ENCODE peak calls at places on chromosomes 7 and 10, in five cellular contexts. P is tibial artery, S is cardiac muscle cell, X is psoas muscle, C is lung. I is an unnamed sample.

GRCh38 chr10:93745411-93746065 is 12.2 kb upstream of the LGI1 start:
- DNase-seq in C (no peak), P (no peak), S (peak; percentile 30), X (no peak), I (no peak)

GRCh38 chr7:96800824-96801223 is 91.2 kb upstream of the SEM1 start:
- DNase-seq in P (no peak), S (no peak), C (no peak), X (no peak), I (no peak)

GRCh38 chr7:30503273-30504212 is 1.1 kb downstream of the GGCT start:
- DNase-seq in S (peak; percentile 6), P (no peak), X (no peak), C (no peak), I (no peak)

GRCh38 chr7:129436335-129436923 is 2.2 kb downstream of the STRIP2 start:
- DNase-seq in P (no peak), X (no peak), C (no peak), S (no peak), I (no peak)

GRCh38 chr10:100579261-100579660 is 43.5 kb downstream of the HIF1AN start:
- DNase-seq in P (no peak), C (no peak), X (no peak), S (no peak), I (no peak)

GRCh38 chr10:86941426-86941825 is 16.0 kb downstream of the MMRN2 start:
- DNase-seq in X (no peak), C (no peak), P (no peak), S (no peak), I (no peak)

GRCh38 chr10:84539244-84539643 is 210.9 kb downstream of the CCSER2 start:
- DNase-seq in P (no peak), X (no peak), C (peak; percentile 19), S (no peak), I (no peak)

GRCh38 chr7:21946228-21946709 is 570 bp upstream of the CDCA7L start:
- DNase-seq in C (no peak), S (no peak), P (no peak), X (no peak), I (no peak)

GRCh38 chr7:156153590-156153989 is 341.3 kb upstream of the SHH start:
- DNase-seq in P (no peak), X (no peak), C (no peak), S (no peak), I (no peak)

GRCh38 chr10:122525788-122526187 is 34.8 kb upstream of the DMBT1 start:
- DNase-seq in C (peak; percentile 53), P (no peak), S (peak; percentile 26), X (no peak), I (no peak)

DNA sequence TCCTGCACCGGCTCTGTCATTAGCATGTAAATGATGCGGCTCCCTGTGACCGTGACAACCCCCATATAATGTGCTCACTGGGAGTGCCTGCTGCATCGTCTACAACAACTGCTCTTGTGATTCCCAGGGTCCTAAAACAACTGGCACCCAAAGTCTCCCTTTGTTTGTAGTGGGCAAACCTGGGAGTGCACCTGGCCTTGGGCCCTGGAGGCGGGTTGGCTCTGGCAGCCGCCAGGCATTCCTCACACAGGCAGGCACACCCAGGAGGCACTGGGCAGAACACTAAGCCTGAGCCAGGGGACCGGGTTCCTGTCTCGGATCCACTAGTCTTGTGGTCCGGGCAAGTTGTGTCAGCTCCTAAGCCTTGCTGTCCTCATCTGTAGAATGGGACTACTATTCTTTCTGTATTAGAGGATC is 115.5 kb upstream of the GPR26 start:
- DNase-seq in S (no peak), X (no peak), P (no peak), C (no peak), I (no peak)
- H3K9me3 ChIP-seq in S (no peaks in the 10 kb centered on the region), X (no peaks in the 10 kb centered on the region), P (no peaks in the 10 kb centered on the region), C (no peaks in the 10 kb centered on the region), I (peaks cover 32% of the 10 kb centered on the region)

DNA sequence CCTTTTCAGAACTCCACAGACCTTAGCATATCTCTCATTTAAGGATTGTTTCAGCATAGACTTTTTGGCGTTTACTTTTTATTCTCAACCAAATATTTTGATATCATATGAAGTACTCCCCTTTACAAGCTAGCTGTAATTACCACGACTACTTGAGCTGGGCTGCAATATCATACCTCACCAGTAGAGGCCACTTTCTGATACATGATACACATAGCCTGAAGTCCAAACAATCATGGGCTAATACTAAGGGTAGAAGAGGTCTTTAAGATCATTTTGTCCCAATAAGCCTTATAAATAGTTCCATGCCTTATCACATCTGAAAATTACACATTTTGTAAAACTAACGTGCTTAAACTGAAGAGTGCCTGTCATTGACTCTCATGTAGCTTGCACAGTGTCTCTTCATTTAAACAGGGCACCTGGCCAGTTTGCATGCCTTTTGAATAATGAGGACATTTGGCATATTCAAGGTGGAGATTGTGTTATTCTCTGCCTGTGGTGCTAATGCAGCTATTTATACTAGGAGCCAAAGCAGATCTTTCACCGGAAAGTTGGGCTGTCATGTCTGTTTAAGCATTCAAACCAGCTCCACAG is 403.7 kb upstream of the ZMIZ1 start:
- DNase-seq in X (no peak), S (peak; percentile 51), C (no peak), P (no peak), I (no peak)
- TF ChIP-seq CTCF in X (peak; percentile 50), S (peak; percentile 57), C (no peak), P (peak; percentile 48), I (peak; percentile 52)

DNA sequence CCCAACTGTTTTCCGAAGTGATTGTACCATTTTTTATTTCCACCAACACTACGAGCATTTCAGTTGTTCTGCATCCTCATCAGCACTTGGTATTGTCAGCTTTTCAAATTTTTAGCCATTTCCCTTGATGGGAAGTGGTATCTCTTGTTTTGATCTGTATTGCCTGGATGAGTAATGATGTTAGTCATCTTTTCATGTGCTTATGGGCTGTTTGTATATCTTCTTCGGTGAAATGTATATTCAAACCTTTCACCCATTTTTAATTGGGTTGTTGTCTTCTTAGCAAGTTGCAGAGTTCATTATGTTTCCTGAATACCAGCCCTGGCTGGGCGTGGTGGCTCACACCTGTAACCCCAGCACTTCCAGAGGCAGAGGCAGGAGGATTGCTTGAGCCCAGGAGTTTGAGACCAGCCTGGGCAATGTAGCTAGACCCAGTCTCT is 22.1 kb downstream of the CLIP2 start:
- DNase-seq in S (no peak), P (no peak), C (no peak), X (no peak), I (no peak)
- H3K27me3 ChIP-seq in S (no peaks in the 10 kb centered on the region), P (no peaks in the 10 kb centered on the region), C (no peaks in the 10 kb centered on the region), X (peaks cover 11% of the 10 kb centered on the region), I (no peaks in the 10 kb centered on the region)

GRCh38 chr7:56290548-56290947 is 174.3 kb upstream of the NUPR2 start:
- DNase-seq in P (no peak), C (no peak), X (no peak), S (no peak), I (no peak)

GRCh38 chr7:56287429-56288138 is 171.4 kb upstream of the NUPR2 start:
- DNase-seq in S (no peak), C (no peak), P (peak; percentile 68), X (peak; percentile 71), I (no peak)
- H3K9me3 ChIP-seq in S (peaks cover 2% of the 10 kb centered on the region), C (peaks cover 7% of the 10 kb centered on the region), P (no peaks in the 10 kb centered on the region), X (no peaks in the 10 kb centered on the region), I (peaks cover 24% of the 10 kb centered on the region)

GRCh38 chr10:114876169-114876568 is 54.6 kb downstream of the FHIP2A start:
- DNase-seq in P (no peak), S (no peak), C (no peak), X (no peak), I (no peak)

GRCh38 chr10:114879093-114879492 is 57.5 kb downstream of the FHIP2A start:
- DNase-seq in X (no peak), S (peak; percentile 51), C (no peak), P (no peak), I (no peak)

GRCh38 chr10:114874827-114875541 is 53.4 kb downstream of the FHIP2A start:
- DNase-seq in S (peak; percentile 73), X (no peak), C (no peak), P (no peak), I (no peak)

GRCh38 chr10:114876602-114877300 is 55.2 kb downstream of the FHIP2A start:
- DNase-seq in P (peak; percentile 73), C (peak; percentile 54), X (peak; percentile 72), S (peak; percentile 73), I (no peak)

DNA sequence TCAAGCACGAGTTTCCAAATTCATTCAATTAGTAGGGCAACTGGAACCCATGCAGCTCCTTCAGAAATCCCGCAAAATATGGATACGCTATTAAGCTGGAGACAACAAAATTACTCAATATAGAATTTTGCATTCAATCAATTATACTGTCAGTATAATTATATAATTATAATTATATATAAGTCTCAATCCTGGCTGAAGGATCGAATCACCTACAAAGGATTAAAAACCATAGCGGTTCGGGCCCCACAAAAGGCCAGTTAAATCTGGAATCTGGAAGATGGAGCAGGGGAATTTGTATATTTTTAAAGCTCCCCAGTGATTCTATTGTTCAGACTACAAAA is 55.7 kb downstream of the FHIP2A start:
- DNase-seq in P (no peak), C (no peak), S (no peak), X (no peak), I (no peak)
- TF ChIP-seq CTCF in P (no peak), C (no peak), S (no peak), X (no peak), I (no peak)

GRCh38 chr7:1661461-1661860 is 8.6 kb upstream of the ELFN1 start:
- DNase-seq in S (no peak), C (no peak), X (no peak), P (no peak), I (no peak)
- H3K27me3 ChIP-seq in S (peaks cover 28% of the 10 kb centered on the region), C (peaks cover 5% of the 10 kb centered on the region), X (peaks cover 58% of the 10 kb centered on the region), P (peaks cover 66% of the 10 kb centered on the region), I (peaks cover 25% of the 10 kb centered on the region)

GRCh38 chr7:71216211-71216610 is 84.3 kb downstream of the GALNT17 start:
- DNase-seq in P (no peak), X (no peak), S (no peak), C (no peak), I (no peak)

GRCh38 chr7:71221549-71221948 is 89.6 kb downstream of the GALNT17 start:
- DNase-seq in X (no peak), P (no peak), S (no peak), C (no peak), I (no peak)

GRCh38 chr7:71221049-71221448 is 89.1 kb downstream of the GALNT17 start:
- DNase-seq in P (no peak), S (no peak), C (no peak), X (no peak), I (no peak)

DNA sequence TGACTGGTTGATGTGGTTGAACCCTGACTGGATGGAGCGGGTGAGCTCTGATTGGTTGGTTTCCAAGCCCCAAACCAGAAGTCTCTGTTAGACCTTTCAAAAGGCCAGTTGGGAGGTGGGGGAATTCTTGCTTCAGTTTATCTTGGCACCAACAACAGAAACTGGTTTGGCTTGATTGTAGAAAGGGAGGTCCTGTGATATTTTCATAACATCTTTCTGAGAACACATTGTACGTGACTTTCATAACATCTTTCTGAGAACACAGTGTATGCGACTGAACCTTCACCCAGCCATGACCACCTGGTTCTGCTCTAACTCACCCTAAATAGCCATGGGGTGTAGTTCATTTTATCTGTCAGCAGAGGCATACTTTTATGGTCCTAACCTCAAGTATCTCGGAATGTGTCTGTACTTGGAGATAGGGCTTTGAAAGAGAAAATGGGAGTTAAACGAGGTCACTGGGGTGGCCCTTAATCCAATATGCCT is 88.3 kb downstream of the GALNT17 start:
- DNase-seq in C (no peak), X (no peak), P (peak; percentile 71), S (no peak), I (no peak)
- H3K9me3 ChIP-seq in C (peaks cover 7% of the 10 kb centered on the region), X (peaks cover 8% of the 10 kb centered on the region), P (no peaks in the 10 kb centered on the region), S (no peaks in the 10 kb centered on the region), I (peaks cover 27% of the 10 kb centered on the region)

I was measured in AG04450.